ENCODE peak calls at places on chromosomes 7 and 10, in seven cellular contexts. One of them, this sample, is unnamed.

GRCh38 chr7:116418524-116418923 is 81.0 kb upstream of the CAV2 start:
- ATAC-seq in T-helper 17 cell: no peak
- ATAC-seq in T-cell: no peak
- ATAC-seq in RWPE2: no peak
- ATAC-seq in mucosa of descending colon: no peak
- ATAC-seq in activated CD4-positive, alpha-beta T cell treated with anti-CD3 and anti-CD28 coated beads for 36 hours: no peak
- ATAC-seq in stimulated activated memory B cell treated with anti-CD40 and anti-IgM and Interleukin-4, amounts not matched to agents 10 μg/mL and 1 μg/mL and 100 μg/mL, for 72 hours: no peak
- ATAC-seq in this sample: no peak

GRCh38 chr7:93430917-93431588 is 143.5 kb downstream of the CALCR start:
- ATAC-seq in T-helper 17 cell: no peak
- ATAC-seq in T-cell: peak
- ATAC-seq in RWPE2: no peak
- ATAC-seq in mucosa of descending colon: no peak
- ATAC-seq in activated CD4-positive, alpha-beta T cell treated with anti-CD3 and anti-CD28 coated beads for 36 hours: no peak
- ATAC-seq in stimulated activated memory B cell treated with anti-CD40 and anti-IgM and Interleukin-4, amounts not matched to agents 10 μg/mL and 1 μg/mL and 100 μg/mL, for 72 hours: peak
- ATAC-seq in this sample: no peak

GRCh38 chr7:108033776-108034497 is 31.0 kb upstream of the LAMB1 start:
- ATAC-seq in T-helper 17 cell: no peak
- ATAC-seq in T-cell: no peak
- ATAC-seq in RWPE2: no peak
- ATAC-seq in mucosa of descending colon: no peak
- ATAC-seq in activated CD4-positive, alpha-beta T cell treated with anti-CD3 and anti-CD28 coated beads for 36 hours: no peak
- ATAC-seq in stimulated activated memory B cell treated with anti-CD40 and anti-IgM and Interleukin-4, amounts not matched to agents 10 μg/mL and 1 μg/mL and 100 μg/mL, for 72 hours: no peak
- ATAC-seq in this sample: no peak

GRCh38 chr10:16583382-16583781 is 61.7 kb upstream of the C1QL3 start:
- ATAC-seq in T-helper 17 cell: no peak
- ATAC-seq in T-cell: no peak
- ATAC-seq in RWPE2: no peak
- ATAC-seq in mucosa of descending colon: no peak
- ATAC-seq in activated CD4-positive, alpha-beta T cell treated with anti-CD3 and anti-CD28 coated beads for 36 hours: no peak
- ATAC-seq in stimulated activated memory B cell treated with anti-CD40 and anti-IgM and Interleukin-4, amounts not matched to agents 10 μg/mL and 1 μg/mL and 100 μg/mL, for 72 hours: no peak
- ATAC-seq in this sample: no peak

GRCh38 chr10:102775973-102776669 is 32.4 kb downstream of the WBP1L start:
- ATAC-seq in T-helper 17 cell: peak
- ATAC-seq in T-cell: peak
- ATAC-seq in RWPE2: peak
- ATAC-seq in mucosa of descending colon: peak
- ATAC-seq in activated CD4-positive, alpha-beta T cell treated with anti-CD3 and anti-CD28 coated beads for 36 hours: peak
- ATAC-seq in stimulated activated memory B cell treated with anti-CD40 and anti-IgM and Interleukin-4, amounts not matched to agents 10 μg/mL and 1 μg/mL and 100 μg/mL, for 72 hours: no peak
- ATAC-seq in this sample: peak

GRCh38 chr7:155951554-155952158 is 139.4 kb upstream of the SHH start:
- ATAC-seq in T-helper 17 cell: no peak
- ATAC-seq in T-cell: no peak
- ATAC-seq in RWPE2: peak
- ATAC-seq in mucosa of descending colon: peak
- ATAC-seq in activated CD4-positive, alpha-beta T cell treated with anti-CD3 and anti-CD28 coated beads for 36 hours: no peak
- ATAC-seq in stimulated activated memory B cell treated with anti-CD40 and anti-IgM and Interleukin-4, amounts not matched to agents 10 μg/mL and 1 μg/mL and 100 μg/mL, for 72 hours: no peak
- ATAC-seq in this sample: peak

GRCh38 chr7:89401690-89402089 is 606.2 kb upstream of the TEX47 start:
- ATAC-seq in T-helper 17 cell: no peak
- ATAC-seq in T-cell: no peak
- ATAC-seq in RWPE2: no peak
- ATAC-seq in mucosa of descending colon: no peak
- ATAC-seq in activated CD4-positive, alpha-beta T cell treated with anti-CD3 and anti-CD28 coated beads for 36 hours: no peak
- ATAC-seq in stimulated activated memory B cell treated with anti-CD40 and anti-IgM and Interleukin-4, amounts not matched to agents 10 μg/mL and 1 μg/mL and 100 μg/mL, for 72 hours: no peak
- ATAC-seq in this sample: no peak

GRCh38 chr7:115042596-115042995 is 120.7 kb downstream of the MDFIC start:
- ATAC-seq in T-helper 17 cell: no peak
- ATAC-seq in T-cell: no peak
- ATAC-seq in RWPE2: no peak
- ATAC-seq in mucosa of descending colon: no peak
- ATAC-seq in activated CD4-positive, alpha-beta T cell treated with anti-CD3 and anti-CD28 coated beads for 36 hours: no peak
- ATAC-seq in stimulated activated memory B cell treated with anti-CD40 and anti-IgM and Interleukin-4, amounts not matched to agents 10 μg/mL and 1 μg/mL and 100 μg/mL, for 72 hours: no peak
- ATAC-seq in this sample: no peak

GRCh38 chr7:18638594-18639452 is 143.3 kb downstream of the HDAC9 start:
- ATAC-seq in T-helper 17 cell: peak
- ATAC-seq in T-cell: no peak
- ATAC-seq in RWPE2: no peak
- ATAC-seq in mucosa of descending colon: peak
- ATAC-seq in activated CD4-positive, alpha-beta T cell treated with anti-CD3 and anti-CD28 coated beads for 36 hours: peak
- ATAC-seq in stimulated activated memory B cell treated with anti-CD40 and anti-IgM and Interleukin-4, amounts not matched to agents 10 μg/mL and 1 μg/mL and 100 μg/mL, for 72 hours: no peak
- ATAC-seq in this sample: peak

GRCh38 chr10:71998840-71999194 is 34.6 kb downstream of the CHST3 start:
- ATAC-seq in T-helper 17 cell: no peak
- ATAC-seq in T-cell: no peak
- ATAC-seq in RWPE2: peak
- ATAC-seq in mucosa of descending colon: peak
- ATAC-seq in activated CD4-positive, alpha-beta T cell treated with anti-CD3 and anti-CD28 coated beads for 36 hours: no peak
- ATAC-seq in stimulated activated memory B cell treated with anti-CD40 and anti-IgM and Interleukin-4, amounts not matched to agents 10 μg/mL and 1 μg/mL and 100 μg/mL, for 72 hours: no peak
- ATAC-seq in this sample: peak

GRCh38 chr10:17816208-17816607 is 7.1 kb downstream of the MRC1 start:
- ATAC-seq in T-helper 17 cell: no peak
- ATAC-seq in T-cell: no peak
- ATAC-seq in RWPE2: no peak
- ATAC-seq in mucosa of descending colon: no peak
- ATAC-seq in activated CD4-positive, alpha-beta T cell treated with anti-CD3 and anti-CD28 coated beads for 36 hours: no peak
- ATAC-seq in stimulated activated memory B cell treated with anti-CD40 and anti-IgM and Interleukin-4, amounts not matched to agents 10 μg/mL and 1 μg/mL and 100 μg/mL, for 72 hours: no peak
- ATAC-seq in this sample: no peak

GRCh38 chr7:121739465-121739864 is 133.5 kb upstream of the PTPRZ1 start:
- ATAC-seq in T-helper 17 cell: no peak
- ATAC-seq in T-cell: no peak
- ATAC-seq in RWPE2: no peak
- ATAC-seq in mucosa of descending colon: no peak
- ATAC-seq in activated CD4-positive, alpha-beta T cell treated with anti-CD3 and anti-CD28 coated beads for 36 hours: no peak
- ATAC-seq in stimulated activated memory B cell treated with anti-CD40 and anti-IgM and Interleukin-4, amounts not matched to agents 10 μg/mL and 1 μg/mL and 100 μg/mL, for 72 hours: no peak
- ATAC-seq in this sample: no peak

GRCh38 chr7:130365093-130365492 is 15.2 kb upstream of the CPA1 start:
- ATAC-seq in T-helper 17 cell: no peak
- ATAC-seq in T-cell: no peak
- ATAC-seq in RWPE2: no peak
- ATAC-seq in mucosa of descending colon: no peak
- ATAC-seq in activated CD4-positive, alpha-beta T cell treated with anti-CD3 and anti-CD28 coated beads for 36 hours: no peak
- ATAC-seq in stimulated activated memory B cell treated with anti-CD40 and anti-IgM and Interleukin-4, amounts not matched to agents 10 μg/mL and 1 μg/mL and 100 μg/mL, for 72 hours: no peak
- ATAC-seq in this sample: no peak

GRCh38 chr10:61882621-61883375 is 18.7 kb upstream of the ARID5B start:
- ATAC-seq in T-helper 17 cell: no peak
- ATAC-seq in T-cell: no peak
- ATAC-seq in RWPE2: peak
- ATAC-seq in mucosa of descending colon: no peak
- ATAC-seq in activated CD4-positive, alpha-beta T cell treated with anti-CD3 and anti-CD28 coated beads for 36 hours: peak
- ATAC-seq in stimulated activated memory B cell treated with anti-CD40 and anti-IgM and Interleukin-4, amounts not matched to agents 10 μg/mL and 1 μg/mL and 100 μg/mL, for 72 hours: peak
- ATAC-seq in this sample: no peak

GRCh38 chr10:110016037-110016436 is 8.3 kb downstream of the ADD3 start:
- ATAC-seq in T-helper 17 cell: no peak
- ATAC-seq in T-cell: no peak
- ATAC-seq in RWPE2: peak
- ATAC-seq in mucosa of descending colon: peak
- ATAC-seq in activated CD4-positive, alpha-beta T cell treated with anti-CD3 and anti-CD28 coated beads for 36 hours: no peak
- ATAC-seq in stimulated activated memory B cell treated with anti-CD40 and anti-IgM and Interleukin-4, amounts not matched to agents 10 μg/mL and 1 μg/mL and 100 μg/mL, for 72 hours: no peak
- ATAC-seq in this sample: peak

GRCh38 chr10:86203162-86203905 is 163.3 kb downstream of the GRID1 start:
- ATAC-seq in T-helper 17 cell: no peak
- ATAC-seq in T-cell: no peak
- ATAC-seq in RWPE2: no peak
- ATAC-seq in mucosa of descending colon: no peak
- ATAC-seq in activated CD4-positive, alpha-beta T cell treated with anti-CD3 and anti-CD28 coated beads for 36 hours: no peak
- ATAC-seq in stimulated activated memory B cell treated with anti-CD40 and anti-IgM and Interleukin-4, amounts not matched to agents 10 μg/mL and 1 μg/mL and 100 μg/mL, for 72 hours: no peak
- ATAC-seq in this sample: no peak

GRCh38 chr7:108270385-108270784 is 140.2 kb upstream of the LAMB4 start:
- ATAC-seq in T-helper 17 cell: no peak
- ATAC-seq in T-cell: no peak
- ATAC-seq in RWPE2: no peak
- ATAC-seq in mucosa of descending colon: no peak
- ATAC-seq in activated CD4-positive, alpha-beta T cell treated with anti-CD3 and anti-CD28 coated beads for 36 hours: peak
- ATAC-seq in stimulated activated memory B cell treated with anti-CD40 and anti-IgM and Interleukin-4, amounts not matched to agents 10 μg/mL and 1 μg/mL and 100 μg/mL, for 72 hours: no peak
- ATAC-seq in this sample: no peak

GRCh38 chr10:75108684-75109458 is 2.6 kb upstream of the SAMD8 start:
- ATAC-seq in T-helper 17 cell: no peak
- ATAC-seq in T-cell: no peak
- ATAC-seq in RWPE2: peak
- ATAC-seq in mucosa of descending colon: peak
- ATAC-seq in activated CD4-positive, alpha-beta T cell treated with anti-CD3 and anti-CD28 coated beads for 36 hours: no peak
- ATAC-seq in stimulated activated memory B cell treated with anti-CD40 and anti-IgM and Interleukin-4, amounts not matched to agents 10 μg/mL and 1 μg/mL and 100 μg/mL, for 72 hours: no peak
- ATAC-seq in this sample: no peak

GRCh38 chr10:49055231-49055850 is 60.0 kb downstream of the VSTM4 start:
- ATAC-seq in T-helper 17 cell: no peak
- ATAC-seq in T-cell: no peak
- ATAC-seq in RWPE2: no peak
- ATAC-seq in mucosa of descending colon: no peak
- ATAC-seq in activated CD4-positive, alpha-beta T cell treated with anti-CD3 and anti-CD28 coated beads for 36 hours: no peak
- ATAC-seq in stimulated activated memory B cell treated with anti-CD40 and anti-IgM and Interleukin-4, amounts not matched to agents 10 μg/mL and 1 μg/mL and 100 μg/mL, for 72 hours: no peak
- ATAC-seq in this sample: no peak

GRCh38 chr10:1664565-1664964 is 72.8 kb downstream of the ADARB2 start:
- ATAC-seq in T-helper 17 cell: no peak
- ATAC-seq in T-cell: no peak
- ATAC-seq in RWPE2: no peak
- ATAC-seq in mucosa of descending colon: no peak
- ATAC-seq in activated CD4-positive, alpha-beta T cell treated with anti-CD3 and anti-CD28 coated beads for 36 hours: no peak
- ATAC-seq in stimulated activated memory B cell treated with anti-CD40 and anti-IgM and Interleukin-4, amounts not matched to agents 10 μg/mL and 1 μg/mL and 100 μg/mL, for 72 hours: no peak
- ATAC-seq in this sample: no peak

GRCh38 chr10:84603971-84604370 is 275.6 kb downstream of the CCSER2 start:
- ATAC-seq in T-helper 17 cell: no peak
- ATAC-seq in T-cell: no peak
- ATAC-seq in RWPE2: no peak
- ATAC-seq in mucosa of descending colon: no peak
- ATAC-seq in activated CD4-positive, alpha-beta T cell treated with anti-CD3 and anti-CD28 coated beads for 36 hours: no peak
- ATAC-seq in stimulated activated memory B cell treated with anti-CD40 and anti-IgM and Interleukin-4, amounts not matched to agents 10 μg/mL and 1 μg/mL and 100 μg/mL, for 72 hours: no peak
- ATAC-seq in this sample: no peak

GRCh38 chr7:148746139-148746538 is 47.4 kb downstream of the CUL1 start:
- ATAC-seq in T-helper 17 cell: no peak
- ATAC-seq in T-cell: no peak
- ATAC-seq in RWPE2: no peak
- ATAC-seq in mucosa of descending colon: no peak
- ATAC-seq in activated CD4-positive, alpha-beta T cell treated with anti-CD3 and anti-CD28 coated beads for 36 hours: no peak
- ATAC-seq in stimulated activated memory B cell treated with anti-CD40 and anti-IgM and Interleukin-4, amounts not matched to agents 10 μg/mL and 1 μg/mL and 100 μg/mL, for 72 hours: no peak
- ATAC-seq in this sample: no peak